ENCODE peak calls at places on chromosomes 11 and 22, in four cellular contexts. T, U, C and Q are unnamed samples.

GRCh38 chr11:61477734-61478148 is 30.8 kb upstream of the LRRC10B start:
- DNase-seq in T (peak), U (peak), C (no peak), Q (peak)

GRCh38 chr22:22720201-22720723 is 75.8 kb downstream of the GGTLC2 start:
- DNase-seq in T (peak), U (peak), C (peak), Q (peak)

GRCh38 chr11:57407941-57408475 is 17.6 kb upstream of the PRG2 start:
- DNase-seq in T (no peak), U (no peak), C (no peak), Q (no peak)

GRCh38 chr22:30861131-30861530 is 107.4 kb downstream of the MORC2 start:
- DNase-seq in T (no peak), U (no peak), C (no peak), Q (peak)

GRCh38 chr11:3853935-3854659 is 1.4 kb upstream of the STIM1 start:
- DNase-seq in T (no peak), U (no peak), C (no peak), Q (no peak)

GRCh38 chr11:88814076-88814475 is 251.7 kb downstream of the GRM5 start:
- DNase-seq in T (no peak), U (no peak), C (no peak), Q (no peak)

GRCh38 chr22:41862530-41863266 is 29.8 kb downstream of the SREBF2 start:
- DNase-seq in T (no peak), U (no peak), C (no peak), Q (no peak)

GRCh38 chr11:130070109-130070828 is 575 bp downstream of the APLP2 start:
- DNase-seq in T (peak), U (peak), C (no peak), Q (peak)

GRCh38 chr22:39212721-39213376 is 31.9 kb downstream of the PDGFB start:
- DNase-seq in T (peak), U (no peak), C (peak), Q (no peak)

GRCh38 chr11:102733232-102733875 is 8.6 kb upstream of the MMP8 start:
- DNase-seq in T (peak), U (peak), C (peak), Q (peak)

GRCh38 chr22:43423046-43423445 is 11.2 kb downstream of the MPPED1 start:
- DNase-seq in T (no peak), U (no peak), C (no peak), Q (no peak)

GRCh38 chr11:134498326-134499139 is 86.5 kb upstream of the B3GAT1 start:
- DNase-seq in T (no peak), U (peak), C (no peak), Q (no peak)

GRCh38 chr11:99791354-99791753 is 770.6 kb downstream of the CNTN5 start:
- DNase-seq in T (no peak), U (no peak), C (no peak), Q (no peak)

GRCh38 chr11:85930879-85931366 is 75.7 kb downstream of the CCDC83 start:
- DNase-seq in T (no peak), U (no peak), C (peak), Q (no peak)

GRCh38 chr11:100550910-100551309 is 136.2 kb upstream of the ARHGAP42 start:
- DNase-seq in T (no peak), U (no peak), C (no peak), Q (no peak)

GRCh38 chr22:26656896-26657851 is at the start of gene MIAT:
- DNase-seq in T (peak), U (peak), C (no peak), Q (no peak)

GRCh38 chr22:18078329-18079041 is 695 bp downstream of the PEX26 start:
- DNase-seq in T (peak), U (peak), C (peak), Q (peak)

GRCh38 chr11:126397016-126397415 is 41.5 kb downstream of the ST3GAL4 start:
- DNase-seq in T (no peak), U (no peak), C (no peak), Q (no peak)

GRCh38 chr11:110179064-110179463 is 85.9 kb downstream of the ZC3H12C start:
- DNase-seq in T (no peak), U (no peak), C (no peak), Q (no peak)

GRCh38 chr11:25435197-25435596 is 896.7 kb upstream of the ANO3 start:
- DNase-seq in T (no peak), U (no peak), C (peak), Q (no peak)

GRCh38 chr22:28952857-28953256 is 69.5 kb downstream of the ZNRF3 start:
- DNase-seq in T (no peak), U (no peak), C (no peak), Q (no peak)

GRCh38 chr11:12707500-12707880 is 33.3 kb downstream of the TEAD1 start:
- DNase-seq in T (no peak), U (no peak), C (no peak), Q (no peak)

GRCh38 chr11:12702999-12703453 is 28.8 kb downstream of the TEAD1 start:
- DNase-seq in T (no peak), U (no peak), C (no peak), Q (no peak)

GRCh38 chr11:12705874-12706273 is 31.7 kb downstream of the TEAD1 start:
- DNase-seq in T (no peak), U (no peak), C (no peak), Q (no peak)

GRCh38 chr11:12704049-12704448 is 29.8 kb downstream of the TEAD1 start:
- DNase-seq in T (no peak), U (no peak), C (no peak), Q (no peak)

DNA sequence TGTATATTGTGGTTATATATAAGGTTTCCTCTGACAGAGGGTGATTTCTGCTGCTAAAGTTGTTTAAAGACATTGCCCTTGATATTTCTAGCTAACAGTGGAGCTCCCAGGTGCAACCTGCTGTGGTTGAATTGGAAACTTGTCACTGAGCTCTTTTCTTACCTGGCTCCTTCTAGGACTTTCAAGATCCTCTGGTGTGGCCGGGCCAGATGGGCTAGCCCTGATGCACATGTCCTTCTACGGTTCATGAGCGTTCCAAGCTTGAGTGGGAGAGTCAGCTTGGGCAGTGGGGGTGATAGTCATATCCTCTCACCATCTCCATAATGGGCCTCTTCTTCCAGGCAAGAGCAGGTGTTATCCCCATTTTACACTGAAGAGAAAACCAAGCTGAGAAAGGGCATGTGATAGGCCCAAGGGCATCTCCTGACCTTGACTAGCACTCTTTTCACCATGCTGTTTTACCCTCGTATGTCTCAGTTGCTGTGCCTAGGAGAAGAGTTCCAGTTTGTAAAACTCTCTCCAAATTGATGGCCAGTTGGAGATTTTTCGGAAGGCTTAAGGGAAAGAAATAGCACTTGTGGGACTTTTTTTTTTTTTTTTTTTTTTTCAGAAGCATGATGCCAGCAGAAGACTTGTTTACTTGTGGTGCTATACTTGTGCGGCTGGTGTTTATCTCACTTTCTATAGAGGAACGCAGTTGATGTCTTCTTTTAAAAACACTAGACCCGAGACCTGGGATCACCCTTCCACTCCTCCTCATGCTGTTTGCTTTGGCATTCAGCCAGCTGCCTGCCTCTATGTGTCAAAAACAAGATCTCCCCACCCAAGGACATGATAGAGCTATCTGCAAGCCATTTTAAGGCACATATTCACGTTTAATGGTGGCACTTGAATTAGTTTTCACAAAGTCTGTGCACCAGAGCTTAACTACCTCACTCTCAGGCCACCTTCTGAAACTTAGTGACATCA is 32.6 kb downstream of the TEAD1 start:
- DNase-seq in T (peak), U (no peak), C (peak), Q (peak)
- TF ChIP-seq ELF4 in T (no peak), U (no peak), C (no peak), Q (no peak)

DNA sequence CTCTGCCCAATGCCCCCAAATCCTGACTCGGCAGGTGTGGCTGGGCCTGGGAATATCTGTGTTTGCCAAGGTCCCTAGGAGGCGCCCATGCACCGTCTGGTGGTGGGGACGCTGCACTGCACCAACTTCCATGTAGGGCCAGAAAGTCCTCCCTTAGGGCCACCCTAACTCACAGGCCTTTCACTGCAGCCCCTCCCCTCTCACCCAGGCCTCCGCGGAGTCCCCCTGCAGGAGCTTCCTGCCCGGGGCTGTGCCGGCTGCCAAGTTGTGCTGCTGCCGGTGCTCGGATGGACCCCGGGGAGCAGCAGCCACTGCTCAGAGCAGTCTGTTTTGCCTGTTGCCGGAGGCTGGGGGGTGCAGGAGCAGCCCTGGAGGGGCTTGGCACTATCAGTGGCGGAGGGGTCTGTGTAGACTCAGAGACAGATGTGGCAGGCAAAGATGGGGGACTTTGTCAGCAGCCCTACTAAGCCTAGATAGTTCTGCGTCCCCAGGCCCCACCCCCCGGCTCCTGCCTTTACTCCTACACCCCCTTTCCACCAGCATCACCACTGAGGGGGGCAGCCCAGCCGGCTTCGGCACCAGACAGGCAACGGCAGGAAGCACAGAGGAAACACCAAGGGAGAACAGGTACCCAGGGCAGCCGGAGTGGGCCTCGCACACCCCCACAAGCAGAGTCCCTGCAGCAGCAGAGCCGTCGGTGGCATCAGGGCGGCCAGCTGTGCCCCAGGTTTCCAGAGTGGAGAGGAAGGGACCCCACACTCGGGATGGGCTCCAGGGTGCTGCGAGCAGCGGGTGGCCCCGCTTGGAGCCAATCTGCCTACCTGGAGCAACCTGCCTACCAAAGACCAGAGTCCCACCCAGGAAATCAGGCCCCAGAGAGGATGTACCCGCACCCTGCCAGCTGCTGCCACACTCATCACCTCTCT is 124.3 kb downstream of the TRIM29 start:
- DNase-seq in T (peak), U (peak), C (peak), Q (peak)
- TF ChIP-seq ELF4 in T (no peak), U (no peak), C (no peak), Q (no peak)

DNA sequence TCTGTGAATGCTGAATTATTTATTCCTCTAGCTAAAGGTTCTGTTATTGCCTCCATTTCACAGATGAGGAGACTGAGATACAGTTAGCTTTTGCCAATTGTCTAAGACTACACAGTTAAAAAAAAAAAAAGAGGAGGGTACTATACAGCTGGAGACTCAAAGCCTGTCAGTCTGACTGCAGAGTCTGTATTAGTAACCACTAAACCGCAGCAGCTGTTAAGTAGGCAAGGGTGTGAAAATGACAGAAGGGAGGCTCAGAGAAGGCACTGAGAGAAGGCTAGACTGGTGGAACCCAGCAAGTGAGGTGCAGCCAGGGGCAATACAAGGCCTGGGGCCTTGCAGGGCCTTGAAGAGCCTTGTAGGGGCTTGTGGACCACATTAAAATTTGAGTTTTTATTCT is 181.2 kb downstream of the CSNK2A3 start:
- DNase-seq in T (no peak), U (no peak), C (no peak), Q (no peak)
- TF ChIP-seq ELF4 in T (no peak), U (no peak), C (no peak), Q (no peak)

GRCh38 chr11:68438658-68439259 is 21.8 kb upstream of the PPP6R3 start:
- DNase-seq in T (no peak), U (no peak), C (no peak), Q (no peak)

GRCh38 chr11:68440254-68440653 is 20.3 kb upstream of the PPP6R3 start:
- DNase-seq in T (no peak), U (no peak), C (no peak), Q (no peak)

GRCh38 chr11:68437927-68438657 is 22.5 kb upstream of the PPP6R3 start:
- DNase-seq in T (no peak), U (no peak), C (no peak), Q (no peak)

GRCh38 chr11:68441466-68442230 is 18.9 kb upstream of the PPP6R3 start:
- DNase-seq in T (no peak), U (no peak), C (no peak), Q (no peak)

GRCh38 chr11:68439355-68440065 is 21.0 kb upstream of the PPP6R3 start:
- DNase-seq in T (peak), U (no peak), C (no peak), Q (no peak)
- TF ChIP-seq ELF4 in T (no peak), U (no peak), C (no peak), Q (no peak)

GRCh38 chr11:117723625-117724024 is 73.4 kb downstream of the DSCAML1 start:
- DNase-seq in T (no peak), U (no peak), C (no peak), Q (no peak)
- TF ChIP-seq ELF4 in T (no peak), U (no peak), C (no peak), Q (no peak)

GRCh38 chr11:45262900-45263299 is 23.2 kb downstream of the SYT13 start:
- DNase-seq in T (no peak), U (no peak), C (no peak), Q (no peak)

GRCh38 chr11:45266693-45267451 is 19.3 kb downstream of the SYT13 start:
- DNase-seq in T (peak), U (peak), C (peak), Q (peak)

GRCh38 chr11:45265963-45266692 is 20.0 kb downstream of the SYT13 start:
- DNase-seq in T (no peak), U (no peak), C (no peak), Q (no peak)

GRCh38 chr11:45263773-45264172 is 22.4 kb downstream of the SYT13 start:
- DNase-seq in T (no peak), U (no peak), C (no peak), Q (no peak)

DNA sequence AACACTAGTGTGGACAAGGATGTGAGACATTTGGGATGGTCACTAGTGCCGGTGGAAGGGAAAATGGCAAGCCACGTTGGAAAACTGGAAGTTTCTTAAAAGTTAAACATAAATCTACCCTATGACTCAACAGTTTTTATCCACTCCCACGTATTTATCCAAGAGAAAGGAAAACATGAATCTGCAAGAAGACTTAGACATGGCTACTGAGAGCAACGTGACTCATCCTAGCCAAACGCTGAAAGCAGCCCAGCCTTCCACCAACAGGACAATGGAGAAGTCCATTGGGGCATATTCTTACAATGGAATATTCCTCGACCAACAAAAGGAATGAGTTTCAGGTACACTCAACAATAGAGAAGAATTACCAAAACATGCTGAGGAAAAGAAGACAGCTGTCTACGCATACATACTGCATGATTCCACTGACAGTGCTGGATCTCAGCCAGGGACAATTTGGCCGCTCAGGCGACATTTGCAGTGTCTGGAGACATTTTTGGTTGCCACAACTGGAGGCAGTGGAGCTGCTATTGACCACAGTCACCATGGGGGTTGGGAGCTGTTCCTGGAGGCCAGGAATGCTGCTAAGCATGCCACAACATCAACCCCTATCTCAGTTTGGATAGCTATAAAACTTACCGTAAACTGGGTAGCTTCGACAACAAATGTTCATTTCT is 21.2 kb downstream of the SYT13 start:
- DNase-seq in T (peak), U (no peak), C (peak), Q (no peak)
- TF ChIP-seq ELF4 in T (no peak), U (no peak), C (no peak), Q (no peak)

GRCh38 chr11:63841554-63841953 is 2.6 kb downstream of the MARK2 start:
- DNase-seq in T (no peak), U (peak), C (no peak), Q (no peak)

GRCh38 chr11:63838682-63839507 is at the start of gene MARK2:
- DNase-seq in T (peak), U (peak), C (peak), Q (peak)

GRCh38 chr11:63839508-63840355 is 822 bp downstream of the MARK2 start:
- DNase-seq in T (peak), U (no peak), C (no peak), Q (no peak)

GRCh38 chr11:63838150-63838681 is 694 bp upstream of the MARK2 start:
- DNase-seq in T (no peak), U (peak), C (no peak), Q (no peak)

GRCh38 chr11:63840356-63841060 is 1.6 kb downstream of the MARK2 start:
- DNase-seq in T (no peak), U (no peak), C (no peak), Q (no peak)
- TF ChIP-seq ELF4 in T (no peak), U (no peak), C (no peak), Q (no peak)